ENCODE peak calls at places on chromosomes 2 and 18, in six cellular contexts. N, I, G, P, H and U are unnamed samples.

GRCh38 chr2:30548386-30548785 is 101.3 kb downstream of the LCLAT1 start:
- DNase-seq in I (no peak), P (no peak), G (no peak), N (no peak), H (no peak), U (no peak)

GRCh38 chr2:12700989-12701388 is 15.7 kb upstream of the TRIB2 start:
- DNase-seq in H (no peak), P (no peak), G (no peak), I (no peak), N (no peak), U (peak; percentile 52)

GRCh38 chr2:69915050-69915945 is at the start of gene MXD1:
- DNase-seq in G (no peak), N (no peak), H (no peak), P (no peak), I (no peak), U (no peak)

GRCh38 chr2:239589855-239590254 is 189.0 kb upstream of the HDAC4 start:
- DNase-seq in I (no peak), H (no peak), P (no peak), G (no peak), N (no peak), U (no peak)

GRCh38 chr2:6556755-6557154 is 309.0 kb downstream of the CMPK2 start:
- DNase-seq in G (no peak), H (no peak), I (no peak), N (no peak), P (peak; percentile 72), U (peak; percentile 0)

GRCh38 chr2:217434183-217434620 is 568.6 kb downstream of the TNS1 start:
- DNase-seq in P (peak; percentile 95), G (no peak), I (peak; percentile 88), H (no peak), N (no peak), U (peak; percentile 97)

GRCh38 chr2:45809205-45809604 is 157.7 kb downstream of the PRKCE start:
- DNase-seq in G (no peak), P (no peak), I (no peak), N (no peak), H (no peak), U (no peak)

GRCh38 chr18:55069497-55069896 is 110.2 kb upstream of the CCDC68 start:
- DNase-seq in G (no peak), H (no peak), P (no peak), I (no peak), N (no peak), U (no peak)

GRCh38 chr2:17719562-17720371 is 33.8 kb downstream of the SMC6 start:
- DNase-seq in I (no peak), G (no peak), H (no peak), N (no peak), P (peak; percentile 33), U (peak; percentile 50)

GRCh38 chr2:3131636-3132326 is 245.8 kb downstream of the EIPR1 start:
- DNase-seq in I (no peak), H (no peak), P (no peak), N (no peak), G (no peak), U (no peak)

GRCh38 chr2:215728504-215729065 is 284.8 kb downstream of the MREG start:
- DNase-seq in H (no peak), I (peak; percentile 66), G (no peak), P (peak; percentile 98), N (no peak), U (peak; percentile 98)

GRCh38 chr18:77422974-77423373 is 173.3 kb downstream of the GALR1 start:
- DNase-seq in H (no peak), P (no peak), I (no peak), G (no peak), N (no peak), U (no peak)

GRCh38 chr2:241859436-241860183 is 916 bp upstream of the PDCD1 start:
- DNase-seq in H (no peak), G (peak; percentile 70), N (peak; percentile 51), P (no peak), I (no peak), U (peak; percentile 40)

GRCh38 chr2:136067465-136067864 is 50.5 kb downstream of the CXCR4 start:
- DNase-seq in I (no peak), P (no peak), H (no peak), G (no peak), N (no peak), U (no peak)